ENCODE peak calls at places on chromosomes 11 and 22, in seven cellular contexts. Y is fibroblast of mammary gland, E is NCI-H460, P is AG10803, F is NCI-H146, R is NCI-H2029, A is EH. K is an unnamed sample.
A peak's percentile ranks its signal among the peaks of the same experiment; 100 is the strongest.

GRCh38 chr11:74720596-74721478 is 10.4 kb downstream of the CHRDL2 start:
- DNase-seq in Y (peak; percentile 17), E (no peak), P (peak; percentile 26), F (no peak), R (no peak), A (no peak), K (peak; percentile 38)

GRCh38 chr11:3855808-3856491 is 486 bp downstream of the STIM1 start:
- DNase-seq in Y (no peak), E (no peak), P (peak; percentile 23), F (peak; percentile 65), R (no peak), A (peak; percentile 57), K (no peak)

GRCh38 chr11:823441-824291 is 4.1 kb upstream of the CRACR2B start:
- DNase-seq in Y (no peak), E (no peak), P (no peak), F (no peak), R (peak; percentile 34), A (no peak), K (no peak)

GRCh38 chr22:39915295-39915726 is 14.4 kb downstream of the GRAP2 start:
- DNase-seq in Y (no peak), E (no peak), P (no peak), F (no peak), R (no peak), A (no peak), K (peak; percentile 62)

GRCh38 chr22:21067075-21067900 is 21.5 kb downstream of the LRRC74B start:
- DNase-seq in Y (no peak), E (no peak), P (no peak), F (no peak), R (no peak), A (no peak), K (no peak)

GRCh38 chr11:9604134-9604533 is 30.7 kb downstream of the WEE1 start:
- DNase-seq in Y (no peak), E (no peak), P (no peak), F (no peak), R (no peak), A (no peak), K (no peak)

GRCh38 chr11:1832989-1833365 is 1.8 kb upstream of the SYT8 start:
- DNase-seq in Y (no peak), E (no peak), P (no peak), F (no peak), R (no peak), A (no peak), K (no peak)

GRCh38 chr22:17096095-17096494 is 11.3 kb downstream of the IL17RA start:
- DNase-seq in Y (no peak), E (no peak), P (no peak), F (no peak), R (no peak), A (no peak), K (no peak)

GRCh38 chr11:36703055-36703404 is 105.0 kb upstream of the RAG2 start:
- DNase-seq in Y (no peak), E (no peak), P (no peak), F (no peak), R (no peak), A (no peak), K (no peak)

GRCh38 chr11:130994043-130994442 is 77.8 kb upstream of the SNX19 start:
- DNase-seq in Y (no peak), E (no peak), P (no peak), F (no peak), R (no peak), A (no peak), K (no peak)

GRCh38 chr11:64262271-64263002 is 11.1 kb downstream of the PLCB3 start:
- DNase-seq in Y (no peak), E (no peak), P (no peak), F (no peak), R (no peak), A (no peak), K (no peak)

GRCh38 chr11:26297179-26297970 is 34.6 kb upstream of the ANO3 start:
- DNase-seq in Y (peak; percentile 87), E (peak; percentile 38), P (peak; percentile 83), F (peak; percentile 40), R (peak; percentile 21), A (peak; percentile 48), K (peak; percentile 62)

GRCh38 chr11:33695051-33695566 is 5.5 kb downstream of the C11orf91 start:
- DNase-seq in Y (no peak), E (no peak), P (no peak), F (no peak), R (no peak), A (no peak), K (no peak)

GRCh38 chr11:27868226-27868625 is 168.0 kb upstream of the BDNF start:
- DNase-seq in Y (no peak), E (no peak), P (no peak), F (no peak), R (no peak), A (peak; percentile 25), K (no peak)

GRCh38 chr22:24424001-24424900 is 3.1 kb upstream of the ADORA2A start:
- DNase-seq in Y (no peak), E (no peak), P (no peak), F (peak; percentile 20), R (no peak), A (no peak), K (no peak)

GRCh38 chr11:115613986-115614625 is 109.9 kb upstream of the CADM1 start:
- DNase-seq in Y (peak; percentile 6), E (no peak), P (peak; percentile 41), F (no peak), R (no peak), A (peak; percentile 74), K (no peak)

GRCh38 chr11:118933486-118933885 is 7.8 kb upstream of the BCL9L start:
- DNase-seq in Y (peak; percentile 32), E (no peak), P (no peak), F (no peak), R (no peak), A (no peak), K (no peak)

GRCh38 chr11:19199766-19200165 is 2.0 kb downstream of the CSRP3 start:
- DNase-seq in Y (no peak), E (no peak), P (no peak), F (no peak), R (no peak), A (no peak), K (no peak)

GRCh38 chr22:22395230-22395629 is 113.3 kb downstream of the ZNF280B start:
- DNase-seq in Y (no peak), E (no peak), P (no peak), F (no peak), R (no peak), A (no peak), K (no peak)

GRCh38 chr11:114229062-114229450 is 67.1 kb upstream of the NNMT start:
- DNase-seq in Y (no peak), E (no peak), P (no peak), F (no peak), R (no peak), A (no peak), K (no peak)

GRCh38 chr22:36745301-36745995 is 30.5 kb downstream of the IFT27 start:
- DNase-seq in Y (no peak), E (no peak), P (no peak), F (no peak), R (no peak), A (no peak), K (peak; percentile 7)

GRCh38 chr22:35310556-35311550 is 11.2 kb downstream of the TOM1 start:
- DNase-seq in Y (no peak), E (no peak), P (no peak), F (no peak), R (peak; percentile 31), A (no peak), K (no peak)

GRCh38 chr11:130145975-130146776 is 13.4 kb upstream of the ST14 start:
- DNase-seq in Y (peak; percentile 31), E (peak; percentile 26), P (no peak), F (peak; percentile 29), R (peak; percentile 36), A (no peak), K (no peak)

GRCh38 chr11:11414996-11415395 is 61.9 kb upstream of the CSNK2A3 start:
- DNase-seq in Y (no peak), E (no peak), P (no peak), F (peak; percentile 73), R (no peak), A (no peak), K (no peak)

GRCh38 chr11:86658534-86658933 is 13.9 kb downstream of the ME3 start:
- DNase-seq in Y (no peak), E (no peak), P (no peak), F (no peak), R (no peak), A (peak; percentile 30), K (no peak)

GRCh38 chr11:76694664-76695063 is 24.1 kb upstream of the LRRC32 start:
- DNase-seq in Y (peak; percentile 93), E (no peak), P (peak; percentile 68), F (no peak), R (no peak), A (peak; percentile 77), K (no peak)

GRCh38 chr11:14972581-14973490 is 685 bp upstream of the CALCA start:
- DNase-seq in Y (no peak), E (no peak), P (no peak), F (peak; percentile 38), R (peak; percentile 89), A (no peak), K (no peak)

GRCh38 chr22:28358244-28358777 is 321.3 kb downstream of the TTC28 start:
- DNase-seq in Y (no peak), E (no peak), P (no peak), F (no peak), R (no peak), A (no peak), K (no peak)

GRCh38 chr11:20566591-20567434 is 32.6 kb upstream of the SLC6A5 start:
- DNase-seq in Y (no peak), E (no peak), P (no peak), F (no peak), R (no peak), A (no peak), K (no peak)

GRCh38 chr22:30837531-30837930 is 131.0 kb downstream of the MORC2 start:
- DNase-seq in Y (no peak), E (no peak), P (no peak), F (no peak), R (no peak), A (no peak), K (no peak)

GRCh38 chr11:125429174-125429707 is 66.8 kb downstream of the FEZ1 start:
- DNase-seq in Y (peak; percentile 44), E (peak; percentile 38), P (peak; percentile 50), F (no peak), R (no peak), A (peak; percentile 49), K (peak; percentile 62)

GRCh38 chr11:66883021-66883968 is 26.4 kb downstream of the LRFN4 start:
- DNase-seq in Y (peak; percentile 62), E (peak; percentile 82), P (peak; percentile 67), F (peak; percentile 74), R (peak; percentile 74), A (peak; percentile 79), K (peak; percentile 88)

GRCh38 chr22:36644333-36644757 is 59.2 kb downstream of the CACNG2 start:
- DNase-seq in Y (peak; percentile 95), E (peak; percentile 80), P (peak; percentile 89), F (no peak), R (no peak), A (peak; percentile 92), K (peak; percentile 57)